ENCODE peak calls at places on chromosome 10, in four cellular contexts. T is Calu3, E is cardiac muscle cell, Q is lung. H is an unnamed sample.

GRCh38 chr10:77500754-77501151 is 136.9 kb downstream of the KCNMA1 start:
- DNase-seq in E (no peak), Q (no peak), T (no peak), H (no peak)

GRCh38 chr10:33041783-33042437 is 83.9 kb upstream of the ITGB1 start:
- DNase-seq in Q (no peak), E (no peak), T (no peak), H (no peak)

GRCh38 chr10:58475322-58476277 is 37.1 kb upstream of the BICC1 start:
- DNase-seq in T (no peak), E (no peak), Q (no peak), H (no peak)

GRCh38 chr10:78744521-78745090 is 324.2 kb upstream of the ZMIZ1 start:
- DNase-seq in E (no peak), T (no peak), Q (no peak), H (no peak)

GRCh38 chr10:129328531-129328930 is 138.5 kb upstream of the MGMT start:
- DNase-seq in T (no peak), Q (no peak), E (no peak), H (no peak)

GRCh38 chr10:93152136-93152535 is 78.4 kb downstream of the CYP26A1 start:
- DNase-seq in Q (no peak), T (no peak), E (no peak), H (no peak)

GRCh38 chr10:129777687-129778086 is 186.4 kb downstream of the EBF3 start:
- DNase-seq in Q (no peak), E (no peak), T (no peak), H (no peak)

GRCh38 chr10:92901819-92902234 is 53.5 kb downstream of the EXOC6 start:
- DNase-seq in T (no peak), E (no peak), Q (no peak), H (no peak)

GRCh38 chr10:98519936-98520335 is 73.2 kb upstream of the HPS1 start:
- DNase-seq in T (no peak), Q (no peak), E (no peak), H (no peak)

GRCh38 chr10:125591846-125592245 is 91.1 kb downstream of the TEX36 start:
- DNase-seq in Q (peak; percentile 9), E (no peak), T (no peak), H (no peak)

GRCh38 chr10:63885159-63885558 is 364.0 kb downstream of the REEP3 start:
- DNase-seq in E (no peak), Q (no peak), T (no peak), H (no peak)

GRCh38 chr10:7354330-7355047 is 56.3 kb downstream of the SFMBT2 start:
- DNase-seq in Q (no peak), T (no peak), E (no peak), H (no peak)

GRCh38 chr10:6091630-6092029 is 2.8 kb downstream of the RBM17 start:
- DNase-seq in E (no peak), Q (no peak), T (no peak), H (no peak)

GRCh38 chr10:35641430-35642015 is 573 bp downstream of the FZD8 start:
- DNase-seq in E (peak; percentile 69), T (no peak), Q (no peak), H (no peak)

GRCh38 chr10:42975558-42976352 is 101.1 kb upstream of the RET start:
- DNase-seq in T (no peak), E (no peak), Q (no peak), H (peak; percentile 12)

GRCh38 chr10:15169555-15170407 is 1.3 kb upstream of the NMT2 start:
- DNase-seq in Q (no peak), T (no peak), E (peak; percentile 12), H (no peak)

GRCh38 chr10:10056958-10057357 is 960.7 kb upstream of the CELF2 start:
- DNase-seq in E (peak; percentile 10), Q (no peak), T (no peak), H (no peak)

GRCh38 chr10:4006051-4006450 is 221.0 kb upstream of the KLF6 start:
- DNase-seq in T (no peak), Q (no peak), E (no peak), H (no peak)

GRCh38 chr10:12638103-12638502 is 288.8 kb downstream of the CAMK1D start:
- DNase-seq in T (no peak), E (no peak), Q (no peak), H (no peak)

GRCh38 chr10:60757422-60757895 is 20.8 kb upstream of the CDK1 start:
- DNase-seq in E (peak; percentile 2), T (no peak), Q (no peak), H (no peak)

GRCh38 chr10:114103286-114103685 is 59.6 kb downstream of the ADRB1 start:
- DNase-seq in E (peak; percentile 57), T (no peak), Q (no peak), H (no peak)

GRCh38 chr10:90718185-90718584 is 139.7 kb downstream of the HTR7 start:
- DNase-seq in Q (no peak), E (peak; percentile 6), T (no peak), H (no peak)
- TF ChIP-seq CTCF in Q (no peak), E (peak; percentile 26), T (no peak), H (no peak)

GRCh38 chr10:44803820-44804219 is 107.3 kb upstream of the TMEM72 start:
- DNase-seq in E (no peak), T (no peak), Q (no peak), H (no peak)
- TF ChIP-seq CTCF in E (no peak), T (no peak), Q (no peak), H (no peak)

GRCh38 chr10:104581884-104582603 is 59.0 kb upstream of the SORCS3 start:
- DNase-seq in E (no peak), Q (no peak), T (no peak), H (no peak)

GRCh38 chr10:104582604-104582951 is 58.5 kb upstream of the SORCS3 start:
- DNase-seq in E (no peak), Q (no peak), T (no peak), H (no peak)

GRCh38 chr10:104582966-104583365 is 58.1 kb upstream of the SORCS3 start:
- DNase-seq in Q (no peak), T (no peak), E (no peak), H (no peak)

GRCh38 chr10:104580321-104580720 is 60.8 kb upstream of the SORCS3 start:
- DNase-seq in Q (peak; percentile 27), E (no peak), T (no peak), H (no peak)

GRCh38 chr10:104580774-104581675 is 60.1 kb upstream of the SORCS3 start:
- DNase-seq in T (peak; percentile 77), E (peak; percentile 88), Q (peak; percentile 74), H (peak; percentile 61)
- TF ChIP-seq CTCF in T (peak; percentile 59), E (peak; percentile 93), Q (peak; percentile 64), H (no peak)

GRCh38 chr10:52442576-52442975 is 128.5 kb downstream of the DKK1 start:
- DNase-seq in Q (no peak), T (no peak), E (no peak), H (no peak)
- TF ChIP-seq CTCF in Q (no peak), T (no peak), E (no peak), H (no peak)

GRCh38 chr10:95475827-95476481 is 85.2 kb downstream of the SORBS1 start:
- DNase-seq in T (peak; percentile 51), Q (no peak), E (no peak), H (no peak)

GRCh38 chr10:95472304-95473088 is 88.7 kb downstream of the SORBS1 start:
- DNase-seq in E (no peak), T (no peak), Q (no peak), H (no peak)

GRCh38 chr10:95475003-95475383 is 86.2 kb downstream of the SORBS1 start:
- DNase-seq in T (no peak), E (no peak), Q (no peak), H (no peak)

GRCh38 chr10:95476482-95477174 is 84.5 kb downstream of the SORBS1 start:
- DNase-seq in E (no peak), Q (no peak), T (no peak), H (no peak)

DNA sequence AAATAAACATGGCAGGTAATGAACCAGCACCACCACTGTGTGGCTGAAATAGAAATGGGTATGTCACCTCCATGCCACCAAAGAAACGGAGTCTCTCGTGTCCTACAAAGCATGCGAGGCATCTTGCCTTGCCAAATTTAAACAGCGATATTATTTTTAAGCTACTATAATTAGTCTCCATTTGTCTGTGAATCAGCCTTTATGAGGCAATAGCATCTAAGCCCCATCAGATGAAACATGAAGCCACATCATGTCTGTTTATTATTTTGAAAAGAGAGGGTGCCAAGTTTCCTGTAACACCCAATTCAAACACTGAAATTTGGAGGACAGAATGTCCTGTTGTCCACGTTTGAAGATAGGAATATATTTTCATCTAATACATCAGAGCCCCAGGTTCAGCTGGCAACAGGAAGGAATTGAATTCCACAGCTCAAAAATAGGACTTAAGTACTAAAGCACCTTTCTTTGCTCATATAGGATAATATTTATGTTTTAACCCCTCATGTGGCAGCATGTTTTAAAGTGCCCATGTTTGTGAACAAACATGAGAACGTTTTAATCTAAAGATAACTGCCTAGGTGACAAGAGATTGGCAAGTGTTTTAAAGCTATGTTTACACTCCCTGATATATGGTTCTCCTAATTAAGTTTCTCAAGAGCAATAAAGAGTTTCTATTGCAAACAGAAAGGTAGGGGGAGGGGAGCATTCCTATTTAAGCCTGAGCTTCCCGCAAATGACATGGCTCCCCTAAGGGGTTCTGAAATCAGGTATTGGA is 86.8 kb downstream of the SORBS1 start:
- DNase-seq in Q (no peak), E (no peak), T (no peak), H (no peak)
- TF ChIP-seq CTCF in Q (no peak), E (no peak), T (no peak), H (no peak)

DNA sequence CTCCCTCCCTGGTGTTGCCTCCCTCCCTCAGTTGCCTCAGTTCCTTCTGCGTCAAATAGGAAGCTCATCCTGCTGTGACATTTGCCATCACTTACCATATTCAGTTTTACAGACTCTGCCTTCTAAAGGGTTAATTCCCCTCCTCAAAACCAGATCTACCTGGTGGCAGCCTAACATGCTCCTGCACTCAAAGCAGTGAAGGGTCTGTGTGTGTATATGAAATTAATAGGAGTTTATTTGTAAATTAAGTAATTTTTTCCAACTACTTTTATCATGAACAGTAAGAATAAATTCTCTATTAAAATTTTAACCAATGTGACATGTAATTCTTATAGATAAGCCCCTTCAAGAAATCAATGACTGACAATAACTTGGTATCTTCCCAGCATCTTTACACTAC is 158.6 kb upstream of the INSYN2A start:
- DNase-seq in Q (no peak), T (no peak), E (no peak), H (no peak)
- TF ChIP-seq CTCF in Q (no peak), T (no peak), E (peak; percentile 56), H (no peak)

GRCh38 chr10:127715782-127716378 is 21.1 kb upstream of the FOXI2 start:
- DNase-seq in E (peak; percentile 37), Q (no peak), T (no peak), H (no peak)
- TF ChIP-seq CTCF in E (no peak), Q (no peak), T (no peak), H (no peak)

GRCh38 chr10:72331575-72332422 is 22.9 kb downstream of the DNAJB12 start:
- DNase-seq in E (peak; percentile 89), T (peak; percentile 100), Q (peak; percentile 92), H (no peak)
- TF ChIP-seq CTCF in E (no peak), T (peak; percentile 66), Q (no peak), H (no peak)